ENCODE peak calls at places on chromosomes 11 and 22, in five cellular contexts. K is fibroblast of lung, F is epithelial cell of prostate, D is colonic mucosa, Q is sigmoid colon. C is an unnamed sample.

GRCh38 chr11:64343740-64344133 is 3.7 kb downstream of the CCDC88B start:
- DNase-seq in D (peak), K (no peak), F (no peak), Q (no peak), C (no peak)

GRCh38 chr11:76153609-76153949 is 52.7 kb downstream of the WNT11 start:
- DNase-seq in F (peak), Q (no peak), D (no peak), K (peak), C (peak)

GRCh38 chr22:26768986-26769385 is 111.6 kb downstream of the MIAT start:
- DNase-seq in K (peak), F (no peak), Q (no peak), D (no peak), C (no peak)

GRCh38 chr11:10878408-10879214 is 20.8 kb upstream of the ZBED5 start:
- DNase-seq in F (no peak), K (peak), Q (no peak), D (peak), C (no peak)

GRCh38 chr22:47918276-47918928 is 1156.0 kb downstream of the TBC1D22A start:
- DNase-seq in D (no peak), F (no peak), Q (no peak), K (no peak), C (no peak)

GRCh38 chr11:41714101-41714500 is 254.6 kb upstream of the LRRC4C start:
- DNase-seq in Q (no peak), K (peak), D (no peak), F (no peak), C (no peak)

GRCh38 chr22:35581023-35581413 is 36.1 kb downstream of the MB start:
- DNase-seq in K (no peak), F (no peak), Q (no peak), D (no peak), C (no peak)

GRCh38 chr11:3939211-3939610 is 83.7 kb downstream of the STIM1 start:
- DNase-seq in K (peak), D (no peak), Q (no peak), F (no peak), C (no peak)

GRCh38 chr22:27867114-27867957 is 51.7 kb downstream of the PITPNB start:
- DNase-seq in F (no peak), D (no peak), K (peak), Q (no peak), C (no peak)

GRCh38 chr11:2847511-2847910 is 38.1 kb downstream of the CDKN1C start:
- DNase-seq in Q (no peak), D (no peak), K (no peak), F (no peak), C (no peak)

GRCh38 chr11:73978576-73979086 is 4.0 kb downstream of the UCP2 start:
- DNase-seq in Q (no peak), F (no peak), K (peak), D (no peak), C (no peak)

GRCh38 chr11:13495929-13496328 is at the start of gene PTH:
- DNase-seq in D (no peak), F (no peak), K (no peak), Q (no peak), C (no peak)

GRCh38 chr22:26471522-26471921 is 12.1 kb downstream of the HPS4 start:
- DNase-seq in D (no peak), K (peak), F (peak), Q (no peak), C (no peak)

GRCh38 chr22:23240639-23241389 is 60.5 kb downstream of the BCR start:
- DNase-seq in F (no peak), K (no peak), Q (no peak), D (no peak), C (no peak)

GRCh38 chr11:47843354-47844060 is 4.6 kb downstream of the NUP160 start:
- DNase-seq in K (no peak), F (no peak), D (no peak), Q (no peak), C (no peak)

GRCh38 chr11:83836883-83837654 is 550.9 kb upstream of the CCDC90B start:
- DNase-seq in D (peak), K (peak), F (no peak), Q (peak), C (no peak)

GRCh38 chr11:62108017-62108750 is 15.6 kb upstream of the INCENP start:
- DNase-seq in K (peak), F (no peak), Q (no peak), D (no peak), C (no peak)

GRCh38 chr22:33895444-33895843 is 24.8 kb downstream of the LARGE1 start:
- DNase-seq in Q (no peak), D (no peak), K (no peak), F (no peak), C (no peak)

GRCh38 chr22:33897621-33897910 is 22.7 kb downstream of the LARGE1 start:
- DNase-seq in Q (no peak), K (no peak), D (no peak), F (no peak), C (no peak)

GRCh38 chr22:33896154-33896800 is 24.0 kb downstream of the LARGE1 start:
- DNase-seq in K (no peak), D (no peak), Q (no peak), F (no peak), C (no peak)

GRCh38 chr22:33898121-33898520 is 22.2 kb downstream of the LARGE1 start:
- DNase-seq in K (no peak), Q (no peak), F (no peak), D (no peak), C (no peak)

GRCh38 chr22:33896801-33897620 is 23.3 kb downstream of the LARGE1 start:
- DNase-seq in K (peak), Q (no peak), F (no peak), D (no peak), C (no peak)
- H3K27ac ChIP-seq in K (no peak), Q (no peak), F (no peak), D (no peak), C (peak)

DNA sequence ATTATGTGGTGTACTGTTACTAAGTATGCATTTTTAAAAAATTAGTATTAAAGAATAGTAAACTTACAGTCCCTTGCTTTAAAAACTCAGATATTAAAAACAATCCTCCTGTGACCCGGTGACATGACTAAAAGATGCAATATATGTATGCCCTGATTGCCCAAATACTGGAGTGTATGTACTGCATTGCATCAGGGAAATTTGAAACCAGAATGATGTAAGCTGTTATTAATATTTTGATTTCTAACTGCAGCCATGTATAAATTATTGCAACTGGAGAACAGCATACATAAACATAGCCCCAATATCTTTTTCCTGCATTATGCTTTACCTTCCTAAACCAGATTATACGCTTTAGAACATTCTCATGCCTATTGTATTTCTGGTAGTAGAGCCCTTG is 3.7 kb upstream of the HSPA8 start:
- DNase-seq in D (no peak), K (no peak), Q (no peak), F (no peak), C (no peak)
- H3K27ac ChIP-seq in D (no peak), K (no peak), Q (no peak), F (peak), C (no peak)

DNA sequence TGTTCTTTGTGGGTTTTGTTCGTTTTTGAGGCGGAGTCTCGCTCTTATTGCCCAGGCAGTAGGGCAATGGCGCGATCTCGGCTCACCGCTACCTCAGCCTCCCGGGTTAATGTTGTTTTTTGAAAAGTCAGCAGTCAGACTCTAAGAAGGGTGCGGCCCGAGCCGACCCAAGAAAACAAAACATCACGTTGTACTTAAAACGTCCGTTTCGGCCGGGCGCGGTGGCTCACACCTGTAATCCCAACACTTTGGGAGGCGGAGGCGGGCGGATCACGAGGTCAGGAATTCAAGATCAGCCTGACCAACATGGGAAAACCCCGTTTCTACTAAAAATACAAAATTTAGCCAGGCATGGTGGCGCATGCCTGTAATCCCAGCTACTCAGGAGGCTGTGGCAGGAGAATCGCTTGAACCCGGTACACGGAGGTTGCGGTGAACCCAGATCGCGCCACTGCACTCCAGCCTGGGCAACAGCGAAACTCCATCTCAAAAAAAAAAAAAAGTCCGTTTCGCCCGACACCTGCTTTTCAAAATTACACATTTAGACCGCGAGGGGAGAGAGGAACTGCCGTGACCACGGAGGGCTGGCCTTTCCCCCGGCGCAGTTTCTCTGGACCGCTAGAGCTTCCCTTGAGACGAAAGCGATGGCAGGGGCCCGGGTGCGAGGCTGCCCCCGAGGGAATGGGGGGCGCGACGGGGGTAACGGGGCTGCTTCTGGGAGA is 636 bp downstream of the CD59 start:
- DNase-seq in D (peak), K (peak), Q (no peak), F (no peak), C (peak)
- H3K27ac ChIP-seq in D (peak), K (peak), Q (peak), F (peak), C (peak)

GRCh38 chr11:123430736-123431356 is 777 bp downstream of the GRAMD1B start:
- DNase-seq in K (peak), Q (peak), F (no peak), D (peak), C (peak)
- H3K27ac ChIP-seq in K (peak), Q (peak), F (no peak), D (peak), C (no peak)

DNA sequence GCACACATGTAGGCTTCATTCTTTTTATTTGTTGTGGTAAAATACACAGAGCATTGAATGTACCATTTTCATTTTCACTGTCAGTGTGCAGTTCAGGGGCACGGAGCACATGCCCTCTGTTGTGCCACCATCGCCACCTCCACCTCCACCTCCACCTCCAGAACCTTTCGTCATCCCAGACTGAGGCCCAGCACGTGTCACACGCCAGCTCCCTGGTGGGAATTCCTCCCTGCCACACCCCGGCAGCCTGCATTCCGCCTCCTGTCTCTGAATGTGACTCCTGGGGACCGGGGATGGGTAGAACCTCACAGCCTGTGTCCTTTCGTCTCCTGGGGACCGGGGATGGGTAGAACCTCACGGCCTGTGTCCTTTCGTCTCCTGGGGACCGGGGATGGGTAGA is 10.9 kb downstream of the GRAMD4 start:
- DNase-seq in K (no peak), F (no peak), Q (no peak), D (no peak), C (peak)
- H3K27ac ChIP-seq in K (no peak), F (no peak), Q (no peak), D (no peak), C (no peak)